ENCODE peak calls at places on chromosomes 7 and 10, in four cellular contexts. J is GM23338, A is Peyer's patch, M is astrocyte of the cerebellum. D is an unnamed sample.

GRCh38 chr10:118287076-118287806 is 54.9 kb downstream of the FAM204A start:
- DNase-seq in J (no peak), A (no peak), M (no peak), D (no peak)

GRCh38 chr10:4781955-4782354 is 44.1 kb upstream of the AKR1E2 start:
- DNase-seq in J (no peak), A (no peak), M (no peak), D (no peak)

GRCh38 chr10:59181668-59182067 is 5.2 kb downstream of the PHYHIPL start:
- DNase-seq in J (peak), A (no peak), M (peak), D (peak)

GRCh38 chr10:126250527-126251310 is 137.6 kb downstream of the ADAM12 start:
- DNase-seq in J (no peak), A (no peak), M (no peak), D (no peak)

GRCh38 chr7:25864511-25864910 is 287.5 kb upstream of the NFE2L3 start:
- DNase-seq in J (no peak), A (no peak), M (no peak), D (no peak)

GRCh38 chr7:92833766-92834605 is 2.4 kb downstream of the CDK6 start:
- DNase-seq in J (peak), A (peak), M (no peak), D (peak)

GRCh38 chr7:96495751-96496216 is 173.9 kb upstream of the SLC25A13 start:
- DNase-seq in J (peak), A (no peak), M (no peak), D (no peak)

GRCh38 chr10:91495402-91495801 is 85.3 kb downstream of the HECTD2 start:
- DNase-seq in J (no peak), A (no peak), M (no peak), D (no peak)

GRCh38 chr10:58565256-58565655 is 52.6 kb downstream of the BICC1 start:
- DNase-seq in J (no peak), A (no peak), M (no peak), D (no peak)

DNA sequence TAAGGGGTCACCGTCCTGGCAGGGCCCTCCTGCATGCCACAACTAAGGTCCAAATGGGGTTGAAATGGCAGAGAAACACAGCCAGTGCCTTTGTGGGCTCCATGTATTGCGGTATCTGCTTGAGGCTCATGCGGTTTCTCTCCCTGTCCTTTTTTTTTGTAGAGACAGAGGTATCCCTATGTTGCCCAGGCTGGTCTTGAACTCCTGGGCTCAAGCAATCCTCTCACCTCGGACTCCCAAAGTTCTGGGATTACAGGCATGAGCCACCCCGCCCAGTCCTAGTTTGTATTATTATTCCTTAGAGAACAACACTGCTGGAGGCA is 64.1 kb upstream of the WAPL start:
- DNase-seq in J (no peak), A (no peak), M (no peak), D (no peak)
- TF ChIP-seq CTCF in J (no peak), A (no peak), M (no peak), D (peak)

GRCh38 chr7:29882481-29882880 is 76.2 kb downstream of the WIPF3 start:
- DNase-seq in J (no peak), A (no peak), M (no peak), D (no peak)

GRCh38 chr7:29883462-29884398 is 77.4 kb downstream of the WIPF3 start:
- DNase-seq in J (peak), A (no peak), M (no peak), D (no peak)

GRCh38 chr7:29885626-29886025 is 79.3 kb downstream of the WIPF3 start:
- DNase-seq in J (no peak), A (no peak), M (no peak), D (no peak)

GRCh38 chr7:29886827-29887226 is 80.5 kb downstream of the WIPF3 start:
- DNase-seq in J (no peak), A (no peak), M (no peak), D (no peak)

DNA sequence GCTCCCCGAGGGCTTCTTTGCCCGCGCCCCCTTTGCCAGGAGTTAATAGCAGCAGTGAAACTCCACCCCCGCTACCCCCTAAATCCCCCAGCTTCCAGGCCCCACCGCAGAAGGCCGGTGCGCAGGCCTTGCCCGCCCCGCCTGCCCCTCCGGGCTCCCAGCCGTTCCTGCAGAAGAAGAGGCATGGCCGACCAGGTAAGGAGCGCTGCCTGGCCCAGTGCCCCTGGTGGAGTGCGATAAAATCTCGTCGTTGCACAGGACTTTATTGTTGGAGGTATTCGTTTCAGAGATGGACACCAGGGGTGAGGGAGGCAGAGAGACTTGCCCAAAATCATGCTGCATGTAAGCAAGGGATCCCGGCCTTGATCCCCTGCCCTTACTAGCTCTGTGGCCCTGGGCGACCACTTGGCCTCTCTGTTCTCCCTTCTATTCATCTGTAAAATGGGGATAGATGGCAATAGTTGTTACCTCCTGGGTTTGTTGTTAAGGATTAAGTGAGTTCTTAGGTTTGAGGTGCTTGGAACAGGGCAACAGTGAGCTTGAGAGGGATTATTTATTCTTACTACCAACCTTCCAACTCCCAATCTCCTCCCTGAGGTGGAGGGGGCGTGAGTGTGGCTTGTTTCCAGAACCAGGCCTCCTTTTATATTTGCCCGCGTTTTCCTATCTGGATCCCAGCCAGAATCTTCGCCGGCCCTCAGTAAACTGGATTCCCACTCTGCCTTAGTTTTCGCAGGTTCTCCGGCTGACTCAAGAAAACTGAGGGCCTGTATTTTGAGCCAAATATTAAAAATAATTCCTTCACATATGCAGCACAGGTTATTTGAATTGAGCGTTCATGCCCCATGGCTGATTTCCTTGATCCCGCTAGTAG is 78.3 kb downstream of the WIPF3 start:
- DNase-seq in J (peak), A (no peak), M (no peak), D (no peak)
- TF ChIP-seq CTCF in J (peak), A (no peak), M (no peak), D (no peak)

GRCh38 chr10:111856631-111857030 is 326.9 kb downstream of the GPAM start:
- DNase-seq in J (peak), A (no peak), M (no peak), D (no peak)
- TF ChIP-seq CTCF in J (peak), A (no peak), M (peak), D (no peak)

DNA sequence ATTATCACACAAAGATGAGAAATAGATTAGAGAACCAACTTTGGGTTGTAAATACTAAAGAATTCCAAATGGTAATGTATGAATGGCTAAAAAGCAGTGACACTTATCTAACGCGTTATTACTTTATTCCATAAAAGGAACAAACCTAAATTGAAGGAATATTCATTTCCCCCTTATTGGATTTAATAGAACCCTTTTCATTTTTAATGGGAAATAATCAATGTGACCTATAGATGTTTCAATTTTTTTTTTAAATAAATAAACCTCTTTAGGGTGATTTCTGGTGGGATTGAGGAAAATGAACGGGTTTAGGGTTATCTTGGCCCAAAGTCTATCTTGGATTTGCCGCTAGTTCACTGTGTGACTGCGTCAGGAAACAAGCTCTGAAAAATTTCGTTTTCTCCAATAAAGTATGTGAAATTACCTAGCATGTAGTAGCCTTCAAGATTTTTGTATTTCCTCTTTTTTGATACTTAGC is 1.9 kb upstream of the ACBD5 start:
- DNase-seq in J (no peak), A (no peak), M (no peak), D (no peak)
- TF ChIP-seq CTCF in J (peak), A (no peak), M (no peak), D (no peak)

GRCh38 chr7:20783131-20783715 is 3.5 kb downstream of the SP8 start:
- DNase-seq in J (peak), A (no peak), M (no peak), D (no peak)

GRCh38 chr7:20785211-20786048 is 1.3 kb downstream of the SP8 start:
- DNase-seq in J (peak), A (no peak), M (no peak), D (no peak)

GRCh38 chr7:20784311-20785210 is 2.1 kb downstream of the SP8 start:
- DNase-seq in J (peak), A (no peak), M (no peak), D (no peak)

GRCh38 chr7:20786049-20786412 is 655 bp downstream of the SP8 start:
- DNase-seq in J (no peak), A (no peak), M (no peak), D (no peak)

GRCh38 chr7:20783716-20784310 is 2.9 kb downstream of the SP8 start:
- DNase-seq in J (peak), A (no peak), M (no peak), D (no peak)
- TF ChIP-seq CTCF in J (peak), A (no peak), M (no peak), D (no peak)

DNA sequence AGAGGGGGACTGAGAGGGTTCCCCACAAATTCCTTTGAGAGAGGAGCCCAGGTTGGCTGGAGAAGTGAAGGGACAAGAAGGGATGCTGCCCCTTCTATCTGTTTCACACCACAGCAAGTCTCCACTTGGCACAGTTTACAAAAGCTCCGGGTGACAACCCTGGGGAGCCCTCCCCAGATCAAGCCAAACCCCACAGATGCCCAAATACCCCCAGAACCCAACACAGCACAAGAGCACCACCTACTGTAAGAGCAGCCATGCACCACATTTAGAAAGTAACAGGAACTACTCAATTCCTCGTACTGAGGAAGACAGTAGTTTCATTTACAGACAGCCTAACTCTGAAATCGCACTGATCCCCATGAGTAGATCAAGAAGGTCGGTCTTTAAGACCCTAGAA is 67.8 kb upstream of the ATP6V0A4 start:
- DNase-seq in J (peak), A (no peak), M (no peak), D (no peak)
- TF ChIP-seq CTCF in J (peak), A (peak), M (peak), D (peak)

DNA sequence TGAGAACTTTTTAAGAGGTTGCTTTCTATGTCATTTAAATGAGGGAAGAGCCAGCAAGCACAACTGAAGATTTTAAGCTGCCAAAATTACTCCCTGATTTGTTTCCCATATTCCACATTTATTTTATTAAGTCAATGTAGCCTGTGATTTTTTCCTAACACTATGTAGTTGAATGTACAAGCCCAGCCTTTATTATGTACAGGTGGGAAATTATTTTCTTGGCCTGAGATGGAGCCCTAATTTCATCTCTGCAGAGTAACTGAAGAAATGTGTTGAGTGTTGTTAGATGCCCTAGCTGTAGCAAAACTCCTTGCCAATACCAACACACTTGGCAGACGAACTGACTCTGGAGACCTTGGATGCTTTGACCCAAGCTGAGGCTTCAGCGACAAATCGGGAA is 83.2 kb upstream of the MINDY3 start:
- DNase-seq in J (no peak), A (no peak), M (no peak), D (no peak)
- TF ChIP-seq CTCF in J (no peak), A (no peak), M (no peak), D (no peak)

DNA sequence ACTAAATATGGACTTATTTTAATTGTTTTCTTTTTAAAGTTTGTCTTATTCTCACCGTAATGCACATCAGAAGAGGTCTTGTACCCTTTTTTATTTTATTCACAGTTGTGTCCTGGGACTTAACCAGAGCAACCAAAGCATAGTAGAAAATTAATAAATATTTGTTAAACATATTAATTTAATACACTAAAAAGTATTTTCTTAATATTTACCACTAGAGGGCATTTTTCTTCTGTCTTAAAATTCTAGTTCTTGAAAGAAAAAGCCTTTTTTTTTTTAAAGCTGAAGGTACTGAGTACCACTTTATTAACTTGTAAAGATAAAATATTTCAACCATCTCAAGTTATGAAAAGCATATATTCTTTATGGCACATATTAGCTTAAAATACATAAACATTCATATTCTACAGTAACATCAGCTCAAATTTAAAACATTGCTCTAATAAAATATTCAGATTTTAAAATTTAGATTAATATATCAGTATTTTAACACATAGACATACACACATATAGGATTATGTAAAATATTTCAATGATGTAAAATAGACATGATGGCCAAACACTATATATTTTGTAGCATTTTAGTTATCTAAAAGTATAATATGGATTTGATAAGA is 260.4 kb downstream of the SEMA3A start:
- DNase-seq in J (peak), A (no peak), M (no peak), D (no peak)
- TF ChIP-seq CTCF in J (peak), A (no peak), M (no peak), D (peak)

D was measured in HFFc6.